ENCODE peak calls at places on chromosomes 4 and X, in nine cellular contexts. One of them, this sample, is unnamed. For H3K9me3, the result is how much of the 10 kb centered on the place peaks cover.

GRCh38 chr4:181897935-181898334 is 345.3 kb upstream of the TENM3 start:
- DNase-seq in CD4-positive, alpha-beta T cell: no peak
- DNase-seq in mammary epithelial cell: peak
- DNase-seq in PC-3: no peak
- DNase-seq in left lung: no peak
- DNase-seq in body of pancreas: no peak
- DNase-seq in heart left ventricle: no peak
- DNase-seq in left ventricle myocardium inferior: no peak
- DNase-seq in tibial artery: no peak
- DNase-seq in this sample: no peak

GRCh38 chr4:2248821-2249261 is 6.9 kb upstream of the HAUS3 start:
- DNase-seq in heart left ventricle: peak
- DNase-seq in mammary epithelial cell: no peak
- DNase-seq in PC-3: no peak
- DNase-seq in left lung: peak
- DNase-seq in body of pancreas: peak
- DNase-seq in left ventricle myocardium inferior: no peak
- DNase-seq in CD4-positive, alpha-beta T cell: no peak
- DNase-seq in tibial artery: peak
- DNase-seq in this sample: peak

GRCh38 chrX:32530802-32531403 is 680.4 kb downstream of the DMD start:
- DNase-seq in body of pancreas: peak
- DNase-seq in left ventricle myocardium inferior: no peak
- DNase-seq in mammary epithelial cell: peak
- DNase-seq in heart left ventricle: no peak
- DNase-seq in PC-3: peak
- DNase-seq in tibial artery: no peak
- DNase-seq in left lung: no peak
- DNase-seq in CD4-positive, alpha-beta T cell: no peak
- DNase-seq in this sample: no peak

GRCh38 chr4:77308843-77309242 is 151.8 kb downstream of the CCNG2 start:
- DNase-seq in heart left ventricle: no peak
- DNase-seq in left ventricle myocardium inferior: no peak
- DNase-seq in CD4-positive, alpha-beta T cell: no peak
- DNase-seq in PC-3: peak
- DNase-seq in mammary epithelial cell: peak
- DNase-seq in tibial artery: no peak
- DNase-seq in body of pancreas: no peak
- DNase-seq in left lung: no peak
- DNase-seq in this sample: no peak

GRCh38 chr4:40811886-40812857 is 62.4 kb downstream of the NSUN7 start:
- DNase-seq in PC-3: no peak
- DNase-seq in body of pancreas: no peak
- DNase-seq in left lung: no peak
- DNase-seq in CD4-positive, alpha-beta T cell: no peak
- DNase-seq in heart left ventricle: no peak
- DNase-seq in left ventricle myocardium inferior: no peak
- DNase-seq in mammary epithelial cell: no peak
- DNase-seq in tibial artery: no peak
- DNase-seq in this sample: no peak

GRCh38 chr4:98618670-98619069 is 39.7 kb downstream of the TSPAN5 start:
- DNase-seq in mammary epithelial cell: no peak
- DNase-seq in PC-3: no peak
- DNase-seq in left lung: no peak
- DNase-seq in left ventricle myocardium inferior: no peak
- DNase-seq in tibial artery: no peak
- DNase-seq in heart left ventricle: no peak
- DNase-seq in CD4-positive, alpha-beta T cell: no peak
- DNase-seq in body of pancreas: no peak
- DNase-seq in this sample: no peak

GRCh38 chrX:15299945-15300851 is 15.2 kb downstream of the ASB11 start:
- DNase-seq in heart left ventricle: no peak
- DNase-seq in tibial artery: no peak
- DNase-seq in body of pancreas: no peak
- DNase-seq in left lung: no peak
- DNase-seq in PC-3: peak
- DNase-seq in mammary epithelial cell: no peak
- DNase-seq in CD4-positive, alpha-beta T cell: no peak
- DNase-seq in left ventricle myocardium inferior: no peak
- DNase-seq in this sample: no peak

GRCh38 chrX:115968436-115969252 is 201.9 kb upstream of the AGTR2 start:
- DNase-seq in left ventricle myocardium inferior: peak
- DNase-seq in PC-3: no peak
- DNase-seq in tibial artery: no peak
- DNase-seq in body of pancreas: peak
- DNase-seq in left lung: peak
- DNase-seq in CD4-positive, alpha-beta T cell: no peak
- DNase-seq in mammary epithelial cell: peak
- DNase-seq in heart left ventricle: peak
- DNase-seq in this sample: peak

GRCh38 chr4:125368684-125369083 is 53.9 kb downstream of the FAT4 start:
- DNase-seq in mammary epithelial cell: peak
- DNase-seq in left lung: no peak
- DNase-seq in PC-3: peak
- DNase-seq in CD4-positive, alpha-beta T cell: no peak
- DNase-seq in body of pancreas: no peak
- DNase-seq in left ventricle myocardium inferior: no peak
- DNase-seq in heart left ventricle: no peak
- DNase-seq in tibial artery: no peak
- DNase-seq in this sample: no peak

GRCh38 chr4:31100551-31100950 is 380.4 kb downstream of the PCDH7 start:
- DNase-seq in left lung: no peak
- DNase-seq in mammary epithelial cell: no peak
- DNase-seq in body of pancreas: no peak
- DNase-seq in CD4-positive, alpha-beta T cell: no peak
- DNase-seq in PC-3: no peak
- DNase-seq in heart left ventricle: no peak
- DNase-seq in left ventricle myocardium inferior: no peak
- DNase-seq in tibial artery: no peak
- DNase-seq in this sample: no peak

GRCh38 chr4:76767983-76768382 is 130.0 kb downstream of the SOWAHB start:
- DNase-seq in left lung: no peak
- DNase-seq in mammary epithelial cell: no peak
- DNase-seq in tibial artery: no peak
- DNase-seq in PC-3: no peak
- DNase-seq in body of pancreas: no peak
- DNase-seq in CD4-positive, alpha-beta T cell: no peak
- DNase-seq in heart left ventricle: no peak
- DNase-seq in left ventricle myocardium inferior: no peak
- DNase-seq in this sample: no peak

GRCh38 chr4:143782521-143782920 is 82.0 kb upstream of the FREM3 start:
- DNase-seq in body of pancreas: no peak
- DNase-seq in mammary epithelial cell: no peak
- DNase-seq in left lung: no peak
- DNase-seq in tibial artery: no peak
- DNase-seq in PC-3: no peak
- DNase-seq in CD4-positive, alpha-beta T cell: no peak
- DNase-seq in left ventricle myocardium inferior: no peak
- DNase-seq in heart left ventricle: no peak
- DNase-seq in this sample: no peak

DNA sequence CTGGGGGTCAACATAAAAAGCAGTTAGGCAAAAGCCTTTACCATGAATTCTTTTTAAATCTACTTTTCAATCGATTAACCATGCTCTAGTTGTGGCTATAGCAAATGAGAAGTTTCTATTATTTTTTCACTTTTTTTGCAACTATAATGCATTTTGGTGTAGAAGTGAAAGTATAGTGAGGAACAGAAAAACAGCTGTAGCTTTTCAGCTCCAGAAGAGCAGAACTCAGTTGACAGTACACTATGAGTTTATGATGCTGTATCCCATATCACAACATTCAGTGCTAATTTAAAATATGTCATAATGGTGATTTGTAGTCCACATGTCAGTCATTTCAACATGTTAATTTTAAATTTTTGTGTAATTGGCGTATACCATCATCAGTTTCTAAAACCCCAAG is 8.7 kb upstream of the MUC7 start:
- DNase-seq in PC-3: no peak
- DNase-seq in CD4-positive, alpha-beta T cell: no peak
- DNase-seq in left lung: no peak
- DNase-seq in heart left ventricle: no peak
- DNase-seq in left ventricle myocardium inferior: no peak
- DNase-seq in tibial artery: no peak
- DNase-seq in body of pancreas: no peak
- DNase-seq in mammary epithelial cell: no peak
- DNase-seq in this sample: no peak
- H3K27ac ChIP-seq in PC-3: no peak
- H3K27ac ChIP-seq in CD4-positive, alpha-beta T cell: no peak
- H3K27ac ChIP-seq in left lung: no peak
- H3K27ac ChIP-seq in heart left ventricle: no peak
- H3K27ac ChIP-seq in left ventricle myocardium inferior: no peak
- H3K27ac ChIP-seq in tibial artery: no peak
- H3K27ac ChIP-seq in body of pancreas: no peak
- H3K27ac ChIP-seq in mammary epithelial cell: no peak
- H3K27ac ChIP-seq in this sample: no peak

GRCh38 chr4:79682161-79682560 is 274.1 kb upstream of the GK2 start:
- DNase-seq in heart left ventricle: no peak
- DNase-seq in body of pancreas: no peak
- DNase-seq in left lung: no peak
- DNase-seq in left ventricle myocardium inferior: no peak
- DNase-seq in CD4-positive, alpha-beta T cell: no peak
- DNase-seq in PC-3: no peak
- DNase-seq in mammary epithelial cell: no peak
- DNase-seq in tibial artery: no peak
- DNase-seq in this sample: no peak

GRCh38 chr4:79684516-79684915 is 276.5 kb upstream of the GK2 start:
- DNase-seq in left ventricle myocardium inferior: no peak
- DNase-seq in body of pancreas: no peak
- DNase-seq in CD4-positive, alpha-beta T cell: no peak
- DNase-seq in PC-3: no peak
- DNase-seq in left lung: no peak
- DNase-seq in tibial artery: no peak
- DNase-seq in heart left ventricle: no peak
- DNase-seq in mammary epithelial cell: no peak
- DNase-seq in this sample: no peak

GRCh38 chr4:79682801-79683217 is 274.8 kb upstream of the GK2 start:
- DNase-seq in left lung: peak
- DNase-seq in PC-3: no peak
- DNase-seq in heart left ventricle: no peak
- DNase-seq in left ventricle myocardium inferior: peak
- DNase-seq in body of pancreas: peak
- DNase-seq in mammary epithelial cell: no peak
- DNase-seq in tibial artery: no peak
- DNase-seq in CD4-positive, alpha-beta T cell: no peak
- DNase-seq in this sample: no peak

GRCh38 chr4:79678472-79679202 is 270.6 kb upstream of the GK2 start:
- DNase-seq in left ventricle myocardium inferior: no peak
- DNase-seq in tibial artery: no peak
- DNase-seq in heart left ventricle: no peak
- DNase-seq in PC-3: no peak
- DNase-seq in mammary epithelial cell: no peak
- DNase-seq in left lung: no peak
- DNase-seq in body of pancreas: no peak
- DNase-seq in CD4-positive, alpha-beta T cell: no peak
- DNase-seq in this sample: no peak

GRCh38 chr4:79679859-79680258 is 271.8 kb upstream of the GK2 start:
- DNase-seq in mammary epithelial cell: no peak
- DNase-seq in heart left ventricle: no peak
- DNase-seq in body of pancreas: no peak
- DNase-seq in PC-3: no peak
- DNase-seq in left ventricle myocardium inferior: no peak
- DNase-seq in tibial artery: no peak
- DNase-seq in CD4-positive, alpha-beta T cell: no peak
- DNase-seq in left lung: no peak
- DNase-seq in this sample: no peak
- H3K9me3 ChIP-seq in mammary epithelial cell: under half
- H3K9me3 ChIP-seq in heart left ventricle: under half
- H3K9me3 ChIP-seq in body of pancreas: under half
- H3K9me3 ChIP-seq in PC-3: under half
- H3K9me3 ChIP-seq in left ventricle myocardium inferior: under half
- H3K9me3 ChIP-seq in tibial artery: under half
- H3K9me3 ChIP-seq in CD4-positive, alpha-beta T cell: under half
- H3K9me3 ChIP-seq in left lung: under half
- H3K9me3 ChIP-seq in this sample: under half

GRCh38 chr4:107897823-107898222 is 33.5 kb upstream of the CYP2U1 start:
- DNase-seq in mammary epithelial cell: no peak
- DNase-seq in PC-3: no peak
- DNase-seq in left lung: no peak
- DNase-seq in CD4-positive, alpha-beta T cell: no peak
- DNase-seq in heart left ventricle: no peak
- DNase-seq in tibial artery: no peak
- DNase-seq in left ventricle myocardium inferior: no peak
- DNase-seq in body of pancreas: no peak
- DNase-seq in this sample: no peak

GRCh38 chr4:107894138-107894603 is 37.2 kb upstream of the CYP2U1 start:
- DNase-seq in CD4-positive, alpha-beta T cell: no peak
- DNase-seq in tibial artery: no peak
- DNase-seq in heart left ventricle: no peak
- DNase-seq in body of pancreas: no peak
- DNase-seq in left lung: no peak
- DNase-seq in mammary epithelial cell: no peak
- DNase-seq in left ventricle myocardium inferior: no peak
- DNase-seq in PC-3: no peak
- DNase-seq in this sample: no peak

GRCh38 chr4:107896651-107897050 is 34.7 kb upstream of the CYP2U1 start:
- DNase-seq in CD4-positive, alpha-beta T cell: no peak
- DNase-seq in body of pancreas: no peak
- DNase-seq in left ventricle myocardium inferior: no peak
- DNase-seq in tibial artery: no peak
- DNase-seq in left lung: no peak
- DNase-seq in mammary epithelial cell: no peak
- DNase-seq in heart left ventricle: no peak
- DNase-seq in PC-3: no peak
- DNase-seq in this sample: no peak

GRCh38 chr4:107893171-107894137 is 37.9 kb upstream of the CYP2U1 start:
- DNase-seq in body of pancreas: no peak
- DNase-seq in tibial artery: no peak
- DNase-seq in CD4-positive, alpha-beta T cell: no peak
- DNase-seq in mammary epithelial cell: peak
- DNase-seq in PC-3: no peak
- DNase-seq in left ventricle myocardium inferior: no peak
- DNase-seq in left lung: no peak
- DNase-seq in heart left ventricle: no peak
- DNase-seq in this sample: no peak

GRCh38 chr4:107896158-107896645 is 35.1 kb upstream of the CYP2U1 start:
- DNase-seq in heart left ventricle: no peak
- DNase-seq in tibial artery: no peak
- DNase-seq in body of pancreas: no peak
- DNase-seq in PC-3: peak
- DNase-seq in left lung: no peak
- DNase-seq in mammary epithelial cell: peak
- DNase-seq in left ventricle myocardium inferior: no peak
- DNase-seq in CD4-positive, alpha-beta T cell: no peak
- DNase-seq in this sample: no peak
- H3K27ac ChIP-seq in heart left ventricle: no peak
- H3K27ac ChIP-seq in tibial artery: peak
- H3K27ac ChIP-seq in body of pancreas: peak
- H3K27ac ChIP-seq in PC-3: peak
- H3K27ac ChIP-seq in left lung: peak
- H3K27ac ChIP-seq in mammary epithelial cell: peak
- H3K27ac ChIP-seq in left ventricle myocardium inferior: no peak
- H3K27ac ChIP-seq in CD4-positive, alpha-beta T cell: no peak
- H3K27ac ChIP-seq in this sample: peak

DNA sequence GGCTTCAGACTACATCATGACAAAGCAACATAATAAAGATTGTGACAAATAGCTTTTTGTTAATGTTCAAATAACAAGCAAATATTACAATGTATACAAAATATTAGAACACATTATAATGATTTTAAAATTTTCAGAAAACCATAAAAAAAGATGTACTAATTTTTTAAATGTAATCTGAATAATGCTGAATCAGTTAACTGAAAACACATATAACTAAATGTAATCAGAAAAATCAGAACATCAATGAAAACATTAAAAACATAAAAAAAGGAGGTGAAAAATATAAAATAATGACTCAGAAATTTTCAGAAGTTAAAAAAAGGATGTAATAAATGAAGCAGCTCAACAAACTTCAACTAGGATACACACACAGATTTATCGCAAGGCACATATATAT is 53.5 kb downstream of the ZNF721 start:
- DNase-seq in heart left ventricle: no peak
- DNase-seq in left lung: no peak
- DNase-seq in body of pancreas: no peak
- DNase-seq in left ventricle myocardium inferior: no peak
- DNase-seq in PC-3: no peak
- DNase-seq in mammary epithelial cell: no peak
- DNase-seq in CD4-positive, alpha-beta T cell: no peak
- DNase-seq in tibial artery: no peak
- DNase-seq in this sample: no peak
- H3K9me3 ChIP-seq in heart left ventricle: half or more
- H3K9me3 ChIP-seq in left lung: under half
- H3K9me3 ChIP-seq in body of pancreas: under half
- H3K9me3 ChIP-seq in left ventricle myocardium inferior: half or more
- H3K9me3 ChIP-seq in PC-3: half or more
- H3K9me3 ChIP-seq in mammary epithelial cell: half or more
- H3K9me3 ChIP-seq in CD4-positive, alpha-beta T cell: half or more
- H3K9me3 ChIP-seq in tibial artery: half or more
- H3K9me3 ChIP-seq in this sample: half or more

This sample was measured in right atrium auricular region.